ENCODE peak calls at places on chromosomes 12 and 14, in seven cellular contexts. J, X, Z, Y, A, R and O are unnamed samples.
A peak's percentile ranks its signal among the peaks of the same experiment; 100 is the strongest.

GRCh38 chr12:49322708-49323523 is at the start of gene TROAP:
- DNase-seq in J (peak; percentile 100), X (peak; percentile 93), Z (peak; percentile 98), Y (peak; percentile 99), A (peak; percentile 96), R (peak; percentile 93), O (peak; percentile 95)

GRCh38 chr14:102696332-102696731 is 80.9 kb upstream of the TRAF3 start:
- DNase-seq in J (no peak), X (no peak), Z (no peak), Y (no peak), A (no peak), R (no peak), O (no peak)

GRCh38 chr14:89543420-89543790 is 126.4 kb upstream of the FOXN3 start:
- DNase-seq in J (no peak), X (no peak), Z (no peak), Y (peak; percentile 73), A (no peak), R (no peak), O (no peak)

GRCh38 chr14:70646705-70647104 is 5.0 kb downstream of the TTC9 start:
- DNase-seq in J (no peak), X (no peak), Z (no peak), Y (no peak), A (no peak), R (no peak), O (no peak)

GRCh38 chr14:100045687-100046344 is 19.4 kb upstream of the EVL start:
- DNase-seq in J (no peak), X (peak; percentile 39), Z (no peak), Y (peak; percentile 67), A (no peak), R (no peak), O (no peak)

GRCh38 chr14:80427101-80427500 is 215.8 kb upstream of the DIO2 start:
- DNase-seq in J (no peak), X (no peak), Z (no peak), Y (no peak), A (no peak), R (no peak), O (no peak)

GRCh38 chr12:56668197-56668457 is 20.0 kb downstream of the PTGES3 start:
- DNase-seq in J (no peak), X (no peak), Z (no peak), Y (no peak), A (no peak), R (no peak), O (no peak)

GRCh38 chr14:69105326-69105725 is 47.6 kb downstream of the DCAF5 start:
- DNase-seq in J (no peak), X (no peak), Z (peak; percentile 64), Y (no peak), A (no peak), R (no peak), O (no peak)

GRCh38 chr14:69613312-69614073 is 2.1 kb downstream of the SUSD6 start:
- DNase-seq in J (no peak), X (no peak), Z (no peak), Y (no peak), A (no peak), R (no peak), O (no peak)

GRCh38 chr14:67133595-67134441 is 55.4 kb upstream of the GARIN2 start:
- DNase-seq in J (peak; percentile 30), X (no peak), Z (no peak), Y (no peak), A (no peak), R (no peak), O (no peak)

GRCh38 chr12:46494424-46494823 is 121.9 kb upstream of the SLC38A2 start:
- DNase-seq in J (no peak), X (peak; percentile 78), Z (peak; percentile 57), Y (no peak), A (no peak), R (no peak), O (no peak)

GRCh38 chr14:101906645-101907044 is 57.7 kb upstream of the DYNC1H1 start:
- DNase-seq in J (no peak), X (no peak), Z (no peak), Y (no peak), A (no peak), R (no peak), O (no peak)

GRCh38 chr14:93834739-93835383 is 46.6 kb upstream of the PRIMA1 start:
- DNase-seq in J (no peak), X (no peak), Z (no peak), Y (no peak), A (no peak), R (no peak), O (no peak)

GRCh38 chr14:65496178-65496993 is 83.9 kb downstream of the FUT8 start:
- DNase-seq in J (no peak), X (no peak), Z (peak; percentile 52), Y (no peak), A (no peak), R (no peak), O (no peak)

GRCh38 chr14:99176156-99176945 is 95.6 kb downstream of the BCL11B start:
- DNase-seq in J (no peak), X (no peak), Z (no peak), Y (no peak), A (no peak), R (no peak), O (no peak)

GRCh38 chr12:68166317-68166830 is 6.8 kb upstream of the IFNG start:
- DNase-seq in J (no peak), X (no peak), Z (no peak), Y (no peak), A (no peak), R (no peak), O (no peak)

GRCh38 chr12:115135800-115136211 is 451.8 kb upstream of the TBX3 start:
- DNase-seq in J (no peak), X (no peak), Z (no peak), Y (peak; percentile 9), A (peak; percentile 18), R (no peak), O (no peak)

GRCh38 chr14:102822311-102822863 is 45.1 kb downstream of the TRAF3 start:
- DNase-seq in J (no peak), X (no peak), Z (no peak), Y (no peak), A (no peak), R (peak; percentile 48), O (peak; percentile 61)

GRCh38 chr14:67674480-67675218 is at the start of gene VTI1B:
- DNase-seq in J (peak; percentile 85), X (peak; percentile 66), Z (peak; percentile 51), Y (peak; percentile 77), A (peak; percentile 82), R (peak; percentile 65), O (peak; percentile 79)